ENCODE peak calls at places on chromosomes 16 and 17, in six cellular contexts. U is lung, R is HAP-1, G is tibial artery, B is testis, V is mucosa of descending colon. N is an unnamed sample.

GRCh38 chr17:42050360-42051012 is at the start of gene C17orf113:
- DNase-seq in U (peak; percentile 56), R (peak; percentile 75), G (peak; percentile 36), B (peak; percentile 62), V (peak; percentile 79), N (peak; percentile 32)

GRCh38 chr16:59573528-59574271 is 839.6 kb upstream of the GOT2 start:
- DNase-seq in U (no peak), R (no peak), G (no peak), B (no peak), V (no peak), N (peak; percentile 69)

GRCh38 chr17:81682565-81683207 is 911 bp downstream of the ARL16 start:
- DNase-seq in U (no peak), R (no peak), G (no peak), B (no peak), V (no peak), N (no peak)

GRCh38 chr17:67891481-67892119 is 66.3 kb downstream of the BPTF start:
- DNase-seq in U (no peak), R (no peak), G (no peak), B (peak; percentile 71), V (no peak), N (peak; percentile 70)

GRCh38 chr17:17220529-17220928 is 14.4 kb upstream of the PLD6 start:
- DNase-seq in U (no peak), R (no peak), G (no peak), B (no peak), V (no peak), N (no peak)

GRCh38 chr17:8662076-8662831 is 31.7 kb upstream of the MYH10 start:
- DNase-seq in U (no peak), R (no peak), G (no peak), B (no peak), V (no peak), N (no peak)

GRCh38 chr16:51150159-51150893 is 744 bp downstream of the SALL1 start:
- DNase-seq in U (no peak), R (peak; percentile 18), G (no peak), B (no peak), V (no peak), N (peak; percentile 53)

GRCh38 chr17:59513934-59514841 is 51.2 kb upstream of the DHX40 start:
- DNase-seq in U (peak; percentile 93), R (peak; percentile 99), G (peak; percentile 88), B (peak; percentile 98), V (peak; percentile 61), N (peak; percentile 94)

GRCh38 chr16:68356249-68356918 is 45.6 kb downstream of the PRMT7 start:
- DNase-seq in U (no peak), R (no peak), G (no peak), B (no peak), V (peak; percentile 67), N (no peak)

GRCh38 chr17:57861737-57862409 is 12.0 kb upstream of the MRPS23 start:
- DNase-seq in U (peak; percentile 66), R (no peak), G (peak; percentile 79), B (peak; percentile 71), V (peak; percentile 78), N (peak; percentile 49)

GRCh38 chr17:69567130-69567529 is 152.6 kb downstream of the MAP2K6 start:
- DNase-seq in U (no peak), R (no peak), G (no peak), B (no peak), V (no peak), N (peak; percentile 72)

GRCh38 chr17:75643033-75644017 is 10.1 kb downstream of the SMIM5 start:
- DNase-seq in U (no peak), R (peak; percentile 84), G (no peak), B (no peak), V (peak; percentile 41), N (no peak)

GRCh38 chr17:28948873-28949184 is 2.5 kb downstream of the PHF12 start:
- DNase-seq in U (no peak), R (no peak), G (no peak), B (peak; percentile 36), V (no peak), N (no peak)

GRCh38 chr17:82458885-82459424 is 414 bp downstream of the NARF start:
- DNase-seq in U (no peak), R (no peak), G (no peak), B (no peak), V (no peak), N (peak; percentile 25)

GRCh38 chr17:31428111-31428510 is 36.6 kb downstream of the RAB11FIP4 start:
- DNase-seq in U (no peak), R (no peak), G (no peak), B (no peak), V (no peak), N (no peak)

GRCh38 chr17:59369026-59369724 is 37.7 kb downstream of the YPEL2 start:
- DNase-seq in U (no peak), R (no peak), G (no peak), B (no peak), V (no peak), N (no peak)

GRCh38 chr17:2911755-2912111 is 115.5 kb downstream of the RAP1GAP2 start:
- DNase-seq in U (no peak), R (no peak), G (no peak), B (no peak), V (no peak), N (no peak)

GRCh38 chr17:12927541-12928425 is 90.0 kb downstream of the ELAC2 start:
- DNase-seq in U (no peak), R (no peak), G (no peak), B (no peak), V (no peak), N (peak; percentile 61)

GRCh38 chr17:47275245-47275984 is 21.8 kb downstream of the ITGB3 start:
- DNase-seq in U (peak; percentile 56), R (peak; percentile 46), G (peak; percentile 94), B (peak; percentile 88), V (peak; percentile 76), N (peak; percentile 93)

GRCh38 chr16:69927056-69927757 is 23.9 kb upstream of the CLEC18A start:
- DNase-seq in U (no peak), R (no peak), G (peak; percentile 86), B (peak; percentile 82), V (no peak), N (peak; percentile 94)

GRCh38 chr16:87790278-87791023 is 24.7 kb upstream of the KLHDC4 start:
- DNase-seq in U (no peak), R (no peak), G (peak; percentile 28), B (peak; percentile 52), V (no peak), N (no peak)

GRCh38 chr16:47713225-47713595 is 252.1 kb downstream of the PHKB start:
- DNase-seq in U (no peak), R (no peak), G (no peak), B (no peak), V (no peak), N (no peak)

GRCh38 chr17:45577571-45578279 is 87.2 kb upstream of the PLEKHM1 start:
- DNase-seq in U (no peak), R (no peak), G (no peak), B (no peak), V (no peak), N (no peak)

GRCh38 chr16:2475413-2476344 is 752 bp downstream of the TBC1D24 start:
- DNase-seq in U (no peak), R (peak; percentile 50), G (no peak), B (no peak), V (peak; percentile 69), N (no peak)

GRCh38 chr16:2472885-2473284 is 1.8 kb downstream of the NTN3 start:
- DNase-seq in U (no peak), R (no peak), G (no peak), B (no peak), V (no peak), N (no peak)

GRCh38 chr16:2474877-2475412 is at the start of gene TBC1D24:
- DNase-seq in U (peak; percentile 81), R (peak; percentile 91), G (peak; percentile 82), B (peak; percentile 89), V (peak; percentile 94), N (peak; percentile 93)

GRCh38 chr16:2473425-2473926 is 1.5 kb upstream of the TBC1D24 start:
- DNase-seq in U (no peak), R (peak; percentile 79), G (no peak), B (no peak), V (no peak), N (no peak)

GRCh38 chr16:2473999-2474876 is 689 bp upstream of the TBC1D24 start:
- DNase-seq in U (no peak), R (peak; percentile 57), G (no peak), B (peak; percentile 57), V (peak; percentile 75), N (peak; percentile 39)
- H3K4me1 ChIP-seq in U (peaks cover 8% of the 10 kb centered on the region), R (peaks cover 20% of the 10 kb centered on the region), G (peaks cover 60% of the 10 kb centered on the region), B (peaks cover 27% of the 10 kb centered on the region), V (peaks cover 26% of the 10 kb centered on the region), N (peaks cover 28% of the 10 kb centered on the region)

DNA sequence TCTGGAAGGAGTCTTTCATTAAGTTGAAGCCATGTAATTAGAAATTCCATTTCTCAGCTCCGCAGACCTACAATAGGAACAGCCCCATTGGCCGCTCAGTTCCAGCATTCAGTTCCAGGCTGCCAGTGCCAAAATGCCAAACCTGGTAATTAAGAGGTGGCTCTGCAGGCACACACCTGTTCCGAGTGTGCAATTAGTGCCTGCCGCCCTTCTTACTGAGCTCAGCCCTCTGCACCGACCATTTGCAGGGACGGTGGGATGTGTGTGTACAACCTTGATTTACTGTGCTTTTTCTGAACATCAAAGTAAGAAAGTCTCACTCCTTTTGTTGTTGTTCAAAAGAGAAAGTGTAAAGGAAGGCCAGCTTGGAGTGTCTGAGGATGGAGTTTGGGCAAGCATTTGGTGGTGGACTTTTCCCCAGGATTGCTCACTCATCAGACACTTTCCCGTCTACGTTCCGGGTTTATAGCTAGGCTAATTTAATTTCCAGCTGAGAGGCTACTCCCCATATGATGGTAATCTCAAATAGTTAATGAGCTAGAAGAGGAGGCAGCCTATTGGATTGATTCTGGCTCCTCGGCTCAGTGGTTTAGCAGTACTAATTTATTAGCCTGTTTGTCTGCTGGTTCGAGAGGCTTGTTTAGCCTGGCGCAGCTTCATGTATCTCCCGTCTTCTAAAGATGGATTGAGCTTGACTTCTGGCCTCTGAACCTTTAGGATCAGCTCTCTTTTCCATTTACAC is 20.0 kb downstream of the HS3ST3B1 start:
- DNase-seq in U (no peak), R (no peak), G (no peak), B (no peak), V (no peak), N (no peak)
- H3K4me1 ChIP-seq in U (no peaks in the 10 kb centered on the region), R (no peaks in the 10 kb centered on the region), G (no peaks in the 10 kb centered on the region), B (no peaks in the 10 kb centered on the region), V (peaks cover 3% of the 10 kb centered on the region), N (no peaks in the 10 kb centered on the region)

GRCh38 chr16:11289202-11289601 is 8.1 kb upstream of the PRM1 start:
- DNase-seq in U (no peak), R (no peak), G (no peak), B (no peak), V (no peak), N (no peak)
- H3K4me1 ChIP-seq in U (no peaks in the 10 kb centered on the region), R (no peaks in the 10 kb centered on the region), G (no peaks in the 10 kb centered on the region), B (no peaks in the 10 kb centered on the region), V (no peaks in the 10 kb centered on the region), N (no peaks in the 10 kb centered on the region)

GRCh38 chr16:2151188-2152091 is 3.0 kb downstream of the RAB26 start:
- DNase-seq in U (no peak), R (peak; percentile 69), G (no peak), B (no peak), V (no peak), N (no peak)
- H3K4me1 ChIP-seq in U (no peaks in the 10 kb centered on the region), R (peaks cover 34% of the 10 kb centered on the region), G (peaks cover 81% of the 10 kb centered on the region), B (peaks cover 53% of the 10 kb centered on the region), V (peaks cover 56% of the 10 kb centered on the region), N (peaks cover 23% of the 10 kb centered on the region)

N was measured in cardiac muscle cell.